ENCODE peak calls at places on chromosomes 4 and X, in four cellular contexts. H is HCT116, V is neural progenitor cell, R is H9. K is an unnamed sample.

GRCh38 chrX:106612403-106612789 is 618 bp downstream of the RADX start:
- DNase-seq in H (no peak), V (peak; percentile 5), R (no peak), K (no peak)

GRCh38 chrX:10633722-10634121 is 13.3 kb upstream of the MID1 start:
- DNase-seq in H (peak; percentile 77), V (no peak), R (no peak), K (no peak)

GRCh38 chrX:108070891-108071290 is 20.5 kb downstream of the PSMD10 start:
- DNase-seq in H (no peak), V (no peak), R (no peak), K (no peak)

GRCh38 chr4:24659241-24659961 is 75.0 kb upstream of the DHX15 start:
- DNase-seq in H (no peak), V (no peak), R (no peak), K (peak; percentile 41)

GRCh38 chr4:20580907-20581306 is 119.4 kb upstream of the PACRGL start:
- DNase-seq in H (no peak), V (no peak), R (no peak), K (no peak)

GRCh38 chr4:157521916-157522315 is 301.4 kb downstream of the GRIA2 start:
- DNase-seq in H (no peak), V (no peak), R (no peak), K (no peak)

GRCh38 chrX:115364625-115365024 is 75.1 kb downstream of the LUZP4 start:
- DNase-seq in H (no peak), V (no peak), R (no peak), K (no peak)

GRCh38 chrX:17689971-17690409 is 47.3 kb upstream of the SCML1 start:
- DNase-seq in H (peak; percentile 16), V (peak; percentile 72), R (no peak), K (peak; percentile 71)

GRCh38 chrX:100931925-100932285 is 3.2 kb upstream of the XKRX start:
- DNase-seq in H (no peak), V (no peak), R (no peak), K (no peak)

GRCh38 chr4:133154725-133155124 is 5.6 kb downstream of the PCDH10 start:
- DNase-seq in H (peak; percentile 23), V (peak; percentile 42), R (no peak), K (no peak)

GRCh38 chrX:31138124-31138523 is 66.3 kb upstream of the FTHL17 start:
- DNase-seq in H (no peak), V (no peak), R (no peak), K (no peak)

GRCh38 chr4:125517831-125518230 is 203.1 kb downstream of the FAT4 start:
- DNase-seq in H (no peak), V (no peak), R (no peak), K (no peak)

GRCh38 chr4:120304801-120305200 is 238.2 kb upstream of the MAD2L1 start:
- DNase-seq in H (no peak), V (no peak), R (no peak), K (no peak)

GRCh38 chr4:171017596-171017995 is 795.6 kb upstream of the GALNTL6 start:
- DNase-seq in H (no peak), V (no peak), R (no peak), K (no peak)

GRCh38 chr4:139807483-139807882 is 141.9 kb downstream of the MGST2 start:
- DNase-seq in H (no peak), V (no peak), R (no peak), K (no peak)

GRCh38 chr4:139810710-139811109 is 145.1 kb downstream of the MGST2 start:
- DNase-seq in H (no peak), V (no peak), R (no peak), K (no peak)

GRCh38 chr4:139809207-139810157 is 143.9 kb downstream of the MGST2 start:
- DNase-seq in H (no peak), V (no peak), R (no peak), K (no peak)

GRCh38 chr4:139806929-139807328 is 141.3 kb downstream of the MGST2 start:
- DNase-seq in H (no peak), V (no peak), R (no peak), K (no peak)

GRCh38 chr4:139808381-139809206 is 143.0 kb downstream of the MGST2 start:
- DNase-seq in H (no peak), V (peak; percentile 84), R (no peak), K (no peak)
- H3K27ac ChIP-seq in H (no peak overlapping the region), V (peak overlapping the region; percentile 92), R (no peak overlapping the region), K (no peak overlapping the region)

GRCh38 chr4:119299221-119300071 is 22.5 kb downstream of the FABP2 start:
- DNase-seq in H (no peak), V (no peak), R (no peak), K (peak; percentile 37)
- H3K9ac ChIP-seq in H (peak overlapping the region; percentile 84), V (peak overlapping the region; percentile 38), R (peak overlapping the region; percentile 93), K (peak overlapping the region; percentile 96)

GRCh38 chr4:153790962-153791551 is 2.2 kb upstream of the SFRP2 start:
- DNase-seq in H (no peak), V (peak; percentile 92), R (peak; percentile 91), K (no peak)

GRCh38 chr4:153788419-153789276 is at the start of gene SFRP2:
- DNase-seq in H (no peak), V (peak; percentile 94), R (peak; percentile 92), K (no peak)

GRCh38 chr4:153792007-153792892 is 3.4 kb upstream of the SFRP2 start:
- DNase-seq in H (no peak), V (peak; percentile 90), R (peak; percentile 94), K (peak; percentile 72)

GRCh38 chr4:153788064-153788418 is 842 bp downstream of the SFRP2 start:
- DNase-seq in H (no peak), V (peak; percentile 46), R (no peak), K (no peak)

GRCh38 chr4:153789741-153790651 is 1.1 kb upstream of the SFRP2 start:
- DNase-seq in H (no peak), V (peak; percentile 88), R (peak; percentile 97), K (no peak)
- H3K27ac ChIP-seq in H (no peak overlapping the region), V (peak overlapping the region; percentile 94), R (peak overlapping the region; percentile 82), K (no peak overlapping the region)

GRCh38 chrX:155069414-155069813 is 1.5 kb downstream of the CMC4 start:
- DNase-seq in H (no peak), V (no peak), R (no peak), K (no peak)
- H3K9ac ChIP-seq in H (peak overlapping the region; percentile 86), V (no peak overlapping the region), R (no peak overlapping the region), K (no peak overlapping the region)

DNA sequence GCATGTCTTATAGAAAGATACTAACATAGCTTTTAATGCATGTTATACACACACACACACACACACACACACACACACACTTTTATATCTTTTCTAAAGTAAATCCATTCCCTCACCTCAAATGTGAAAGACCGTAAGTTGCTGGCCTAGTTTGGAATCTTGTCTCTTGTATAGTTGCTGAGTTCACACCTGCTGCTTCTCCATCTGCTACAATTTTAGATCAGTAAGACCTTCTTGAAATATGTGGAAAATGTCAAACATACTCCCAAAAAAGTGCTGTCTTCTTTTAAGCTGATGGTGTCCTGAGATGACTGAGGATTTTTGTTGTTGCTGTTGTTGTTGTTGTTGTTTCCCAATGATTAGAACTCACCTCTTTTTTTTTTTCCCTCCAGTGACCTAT is 121.3 kb downstream of the SNCA start:
- DNase-seq in H (no peak), V (no peak), R (no peak), K (no peak)
- H3K27ac ChIP-seq in H (no peak overlapping the region), V (no peak overlapping the region), R (no peak overlapping the region), K (no peak overlapping the region)

GRCh38 chr4:7806080-7806630 is 133.5 kb downstream of the AFAP1 start:
- DNase-seq in H (no peak), V (peak; percentile 47), R (peak; percentile 45), K (peak; percentile 49)

GRCh38 chr4:7806724-7807123 is 132.9 kb downstream of the AFAP1 start:
- DNase-seq in H (no peak), V (peak; percentile 34), R (no peak), K (no peak)

GRCh38 chr4:7804759-7805385 is 134.8 kb downstream of the AFAP1 start:
- DNase-seq in H (no peak), V (no peak), R (no peak), K (no peak)

GRCh38 chr4:7803992-7804758 is 135.5 kb downstream of the AFAP1 start:
- DNase-seq in H (peak; percentile 39), V (peak; percentile 89), R (peak; percentile 88), K (peak; percentile 92)

DNA sequence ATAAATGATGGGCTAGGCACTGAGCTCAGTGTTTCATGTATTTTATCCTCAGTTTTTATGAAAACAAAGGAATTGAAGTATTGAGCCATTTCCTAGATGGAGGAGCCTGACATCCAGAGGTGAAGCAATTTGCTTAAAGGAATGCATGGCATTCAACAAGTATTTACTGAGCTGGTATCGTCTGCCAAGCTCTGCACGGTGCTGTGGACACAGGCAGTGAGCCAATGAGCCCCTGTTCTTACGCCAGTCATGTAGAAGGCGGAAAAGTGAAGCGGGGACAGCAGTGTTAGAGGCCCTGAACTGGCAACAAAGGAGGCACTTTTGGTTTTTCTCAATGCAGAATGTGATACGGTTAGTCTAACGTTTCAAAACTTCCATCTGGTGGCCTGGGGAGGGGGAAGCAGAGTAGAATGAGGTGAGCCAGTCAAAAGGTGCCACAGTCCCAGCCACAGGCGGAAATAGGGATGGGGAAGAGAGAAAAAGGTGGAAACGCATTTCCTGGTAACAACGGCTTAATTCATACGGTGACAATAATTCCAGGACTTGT is 134.1 kb downstream of the AFAP1 start:
- DNase-seq in H (no peak), V (peak; percentile 61), R (no peak), K (no peak)
- H3K9ac ChIP-seq in H (no peak overlapping the region), V (no peak overlapping the region), R (no peak overlapping the region), K (no peak overlapping the region)

GRCh38 chr4:103075435-103075893 is 1.1 kb downstream of the SLC9B2 start:
- DNase-seq in H (peak; percentile 1), V (no peak), R (no peak), K (no peak)
- H3K27ac ChIP-seq in H (peak overlapping the region; percentile 85), V (no peak overlapping the region), R (no peak overlapping the region), K (no peak overlapping the region)

DNA sequence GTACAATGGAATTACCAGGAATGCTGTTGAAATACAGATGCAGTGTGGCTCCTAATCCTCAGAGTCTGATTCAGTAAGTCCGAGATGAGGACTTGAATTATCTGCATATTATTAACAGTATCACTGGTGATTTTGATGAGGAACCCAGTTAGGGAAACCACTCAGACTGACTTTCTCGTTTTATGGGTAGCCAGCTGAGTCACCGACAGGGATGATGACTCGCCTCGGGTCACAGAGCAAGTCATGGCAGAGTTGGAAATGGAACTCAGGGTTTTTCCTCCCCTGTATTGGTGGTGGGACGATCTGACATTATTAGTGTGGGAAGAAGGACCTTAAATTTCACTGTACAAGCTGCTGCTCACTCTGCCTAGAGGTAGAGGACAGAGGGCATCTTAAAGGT is 51.3 kb downstream of the RTL9 start:
- DNase-seq in H (no peak), V (no peak), R (no peak), K (no peak)
- H3K9ac ChIP-seq in H (no peak overlapping the region), V (no peak overlapping the region), R (no peak overlapping the region), K (no peak overlapping the region)